ENCODE peak calls at places on chromosomes 13 and 19, in eight cellular contexts. S, X, W, J, R, F, K and Z are unnamed samples.

GRCh38 chr19:49243129-49243528 is 81.9 kb downstream of the SLC6A16 start:
- DNase-seq in F (no peak), R (no peak), W (no peak), K (no peak), S (no peak), J (no peak), X (no peak), Z (no peak)

GRCh38 chr13:23081246-23081645 is 99.5 kb upstream of the SGCG start:
- DNase-seq in R (no peak), J (no peak), W (peak; percentile 48), S (no peak), X (no peak), K (no peak), F (no peak), Z (no peak)

GRCh38 chr13:111474136-111475002 is 153.9 kb downstream of the TEX29 start:
- DNase-seq in W (peak; percentile 19), R (peak; percentile 64), X (no peak), F (no peak), S (no peak), K (no peak), J (peak; percentile 57), Z (peak; percentile 53)

GRCh38 chr13:111612918-111613317 is 292.5 kb downstream of the TEX29 start:
- DNase-seq in F (no peak), X (no peak), S (no peak), W (no peak), K (no peak), R (peak; percentile 11), J (no peak), Z (no peak)

GRCh38 chr19:46697142-46697960 is 19.6 kb downstream of the PRKD2 start:
- DNase-seq in K (peak; percentile 89), S (peak; percentile 86), J (peak; percentile 51), X (peak; percentile 90), W (peak; percentile 56), F (peak; percentile 89), R (peak; percentile 99), Z (no peak)

GRCh38 chr13:80481589-80481988 is 140.7 kb upstream of the SPRY2 start:
- DNase-seq in R (no peak), K (no peak), F (no peak), X (no peak), J (no peak), S (no peak), W (no peak), Z (no peak)

GRCh38 chr13:59975807-59976445 is 187.8 kb downstream of the DIAPH3 start:
- DNase-seq in S (no peak), R (no peak), F (no peak), W (no peak), J (no peak), X (no peak), K (no peak), Z (no peak)

GRCh38 chr13:102504002-102504401 is 92.8 kb upstream of the TPP2 start:
- DNase-seq in K (no peak), J (no peak), R (no peak), W (no peak), S (no peak), F (no peak), X (no peak), Z (no peak)

GRCh38 chr19:22619371-22619770 is 14.8 kb upstream of the ZNF492 start:
- DNase-seq in F (no peak), W (no peak), X (no peak), K (no peak), J (no peak), R (no peak), S (no peak), Z (no peak)

GRCh38 chr13:102654786-102655185 is 40.1 kb downstream of the METTL21C start:
- DNase-seq in J (no peak), F (no peak), X (no peak), S (no peak), R (no peak), K (no peak), W (no peak), Z (no peak)

GRCh38 chr13:24341439-24341838 is 32.1 kb downstream of the C1QTNF9 start:
- DNase-seq in S (no peak), K (no peak), F (no peak), W (no peak), R (no peak), X (no peak), J (no peak), Z (no peak)

GRCh38 chr19:4014541-4015491 is 7.3 kb downstream of the PIAS4 start:
- DNase-seq in W (no peak), K (peak; percentile 88), S (no peak), J (peak; percentile 38), R (peak; percentile 84), F (peak; percentile 67), X (no peak), Z (no peak)

GRCh38 chr19:4018140-4018613 is 10.6 kb downstream of the PIAS4 start:
- DNase-seq in J (no peak), X (no peak), F (no peak), K (no peak), S (no peak), W (no peak), R (no peak), Z (no peak)

GRCh38 chr19:4016903-4017638 is 9.5 kb downstream of the PIAS4 start:
- DNase-seq in F (no peak), S (no peak), W (no peak), K (no peak), R (no peak), J (no peak), X (no peak), Z (no peak)

GRCh38 chr19:4015705-4016402 is 8.3 kb downstream of the PIAS4 start:
- DNase-seq in S (no peak), J (peak; percentile 9), R (no peak), X (peak; percentile 63), K (peak; percentile 87), F (peak; percentile 65), W (no peak), Z (no peak)

DNA sequence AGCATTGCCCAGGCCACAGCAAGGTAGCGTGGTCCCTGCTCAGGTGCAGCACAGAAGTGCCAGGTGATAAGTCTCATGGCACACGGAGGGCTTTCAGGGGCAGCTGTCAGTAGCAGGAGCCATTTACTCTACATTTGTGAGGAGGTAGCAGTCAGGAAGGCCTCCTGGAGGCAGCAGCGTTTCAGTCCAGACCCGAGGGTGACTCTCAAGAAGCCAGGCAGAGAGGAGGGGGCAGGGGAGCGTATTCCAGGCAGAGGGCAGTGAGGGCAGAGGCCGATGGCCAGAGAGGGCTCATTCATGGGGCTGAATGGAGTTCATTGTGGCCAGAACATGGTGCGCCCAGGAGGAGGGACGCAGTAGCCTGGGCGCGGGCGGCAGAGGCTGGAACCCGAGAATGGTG is 8.9 kb downstream of the PIAS4 start:
- DNase-seq in R (no peak), W (no peak), X (no peak), S (no peak), K (no peak), F (no peak), J (no peak), Z (no peak)
- H3K4me1 ChIP-seq in R (no peaks in the 10 kb centered on the region), W (no peaks in the 10 kb centered on the region), X (peaks cover 24% of the 10 kb centered on the region), S (no peaks in the 10 kb centered on the region), K (peaks cover 45% of the 10 kb centered on the region), F (peaks cover 39% of the 10 kb centered on the region), J (no peaks in the 10 kb centered on the region), Z (no peaks in the 10 kb centered on the region)

DNA sequence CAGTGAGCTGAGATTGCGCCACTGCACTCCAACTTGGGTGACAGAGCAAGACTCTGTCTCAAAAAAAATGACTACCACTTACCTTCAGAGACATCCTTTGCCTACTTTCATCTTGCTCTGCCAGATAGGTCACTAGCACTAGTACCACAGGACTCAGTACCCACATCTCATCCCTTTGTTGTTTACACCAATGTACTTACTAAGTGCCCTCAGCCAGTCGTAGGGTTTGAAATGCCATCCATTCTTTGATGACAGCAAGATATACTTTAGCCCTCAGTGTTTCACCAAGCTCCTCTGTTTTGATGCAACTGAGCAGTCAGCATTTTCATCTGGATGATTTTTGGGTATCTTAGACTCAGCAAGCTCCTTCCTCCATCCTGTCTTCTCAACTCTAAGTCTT is 6.1 kb downstream of the URAD start:
- DNase-seq in S (no peak), F (no peak), R (no peak), J (no peak), X (no peak), K (no peak), W (no peak), Z (no peak)
- H3K27me3 ChIP-seq in S (peaks cover 100% of the 10 kb centered on the region), F (peaks cover 12% of the 10 kb centered on the region), R (peaks cover 66% of the 10 kb centered on the region), J (no peaks in the 10 kb centered on the region), X (no peaks in the 10 kb centered on the region), K (peaks cover 61% of the 10 kb centered on the region), W (peaks cover 51% of the 10 kb centered on the region), Z (peaks cover 45% of the 10 kb centered on the region)

GRCh38 chr13:21039097-21039800 is 22.1 kb downstream of the LATS2 start:
- DNase-seq in W (peak; percentile 14), S (no peak), X (no peak), R (no peak), K (peak; percentile 9), F (no peak), J (no peak), Z (no peak)

GRCh38 chr13:21045101-21045500 is 16.3 kb downstream of the LATS2 start:
- DNase-seq in R (no peak), S (no peak), K (no peak), W (no peak), X (no peak), F (no peak), J (no peak), Z (no peak)

GRCh38 chr13:21043898-21044297 is 17.5 kb downstream of the LATS2 start:
- DNase-seq in W (peak; percentile 88), F (no peak), K (peak; percentile 13), J (no peak), R (no peak), S (no peak), X (no peak), Z (no peak)

GRCh38 chr13:21037656-21038055 is 23.7 kb downstream of the LATS2 start:
- DNase-seq in R (peak; percentile 22), F (no peak), S (no peak), W (no peak), X (no peak), K (peak; percentile 14), J (no peak), Z (no peak)

GRCh38 chr13:21040120-21040834 is 21.1 kb downstream of the LATS2 start:
- DNase-seq in J (no peak), W (no peak), S (no peak), K (peak; percentile 49), X (no peak), R (no peak), F (no peak), Z (no peak)
- H3K4me1 ChIP-seq in J (peaks cover 5% of the 10 kb centered on the region), W (peaks cover 13% of the 10 kb centered on the region), S (no peaks in the 10 kb centered on the region), K (peaks cover 56% of the 10 kb centered on the region), X (peaks cover 18% of the 10 kb centered on the region), R (peaks cover 4% of the 10 kb centered on the region), F (peaks cover 3% of the 10 kb centered on the region), Z (no peaks in the 10 kb centered on the region)

GRCh38 chr13:110125613-110126272 is 181.2 kb downstream of the COL4A1 start:
- DNase-seq in W (no peak), J (no peak), S (no peak), X (no peak), F (no peak), R (no peak), K (no peak), Z (no peak)

GRCh38 chr13:110126391-110126961 is 180.5 kb downstream of the COL4A1 start:
- DNase-seq in X (peak; percentile 58), R (peak; percentile 69), K (peak; percentile 80), S (no peak), F (no peak), W (peak; percentile 99), J (no peak), Z (peak; percentile 81)

GRCh38 chr13:110123041-110123809 is 183.7 kb downstream of the COL4A1 start:
- DNase-seq in K (no peak), W (peak; percentile 75), X (no peak), S (no peak), F (no peak), R (no peak), J (no peak), Z (no peak)

GRCh38 chr13:110124201-110124600 is 182.8 kb downstream of the COL4A1 start:
- DNase-seq in J (no peak), W (no peak), R (no peak), X (no peak), K (no peak), S (no peak), F (no peak), Z (no peak)

GRCh38 chr13:110125157-110125556 is 181.8 kb downstream of the COL4A1 start:
- DNase-seq in X (no peak), J (no peak), K (no peak), F (no peak), W (peak; percentile 64), S (no peak), R (no peak), Z (no peak)
- H3K27me3 ChIP-seq in X (no peaks in the 10 kb centered on the region), J (no peaks in the 10 kb centered on the region), K (no peaks in the 10 kb centered on the region), F (no peaks in the 10 kb centered on the region), W (no peaks in the 10 kb centered on the region), S (peaks cover 13% of the 10 kb centered on the region), R (no peaks in the 10 kb centered on the region), Z (no peaks in the 10 kb centered on the region)